ENCODE peak calls at places on chromosomes 2 and 18, in eight cellular contexts. K is foreskin fibroblast, S is prostate gland, Y is stomach, F is upper lobe of left lung, V is mammary epithelial cell, Q is HepG2, D is GM12865. L is an unnamed sample.

GRCh38 chr18:62368100-62368499 is 43.0 kb downstream of the TNFRSF11A start:
- DNase-seq in K (no peak), S (no peak), Y (no peak), F (no peak), V (no peak), Q (no peak), D (peak; percentile 47), L (no peak)

GRCh38 chr2:231292472-231293134 is 94.2 kb downstream of the ARMC9 start:
- DNase-seq in K (no peak), S (no peak), Y (no peak), F (no peak), V (no peak), Q (no peak), D (no peak), L (no peak)

GRCh38 chr2:161239416-161240109 is 68.7 kb upstream of the PSMD14 start:
- DNase-seq in K (no peak), S (no peak), Y (no peak), F (peak; percentile 60), V (no peak), Q (no peak), D (no peak), L (no peak)

GRCh38 chr2:189506514-189506976 is 65.3 kb downstream of the WDR75 start:
- DNase-seq in K (no peak), S (no peak), Y (peak; percentile 31), F (no peak), V (peak; percentile 9), Q (peak; percentile 87), D (no peak), L (no peak)

GRCh38 chr2:96427917-96428316 is 77.2 kb downstream of the NEURL3 start:
- DNase-seq in K (peak; percentile 65), S (no peak), Y (no peak), F (no peak), V (peak; percentile 96), Q (peak; percentile 72), D (no peak), L (no peak)

GRCh38 chr2:30666307-30666874 is 140.9 kb downstream of the CAPN13 start:
- DNase-seq in K (peak; percentile 98), S (no peak), Y (no peak), F (no peak), V (peak; percentile 94), Q (peak; percentile 70), D (peak; percentile 65), L (peak; percentile 73)

GRCh38 chr2:68320118-68320641 is 431 bp upstream of the CNRIP1 start:
- DNase-seq in K (peak; percentile 31), S (no peak), Y (no peak), F (no peak), V (peak; percentile 32), Q (no peak), D (no peak), L (no peak)

GRCh38 chr2:188324067-188324466 is 32.4 kb downstream of the GULP1 start:
- DNase-seq in K (peak; percentile 36), S (no peak), Y (no peak), F (no peak), V (no peak), Q (no peak), D (no peak), L (no peak)

GRCh38 chr18:26710460-26711096 is 154.9 kb downstream of the AQP4 start:
- DNase-seq in K (no peak), S (no peak), Y (no peak), F (no peak), V (no peak), Q (no peak), D (peak; percentile 84), L (no peak)

GRCh38 chr18:48707636-48708296 is 168.9 kb downstream of the CTIF start:
- DNase-seq in K (no peak), S (no peak), Y (no peak), F (no peak), V (no peak), Q (no peak), D (no peak), L (no peak)

GRCh38 chr18:63025251-63025710 is 294.3 kb downstream of the BCL2 start:
- DNase-seq in K (peak; percentile 3), S (peak; percentile 17), Y (no peak), F (no peak), V (peak; percentile 3), Q (no peak), D (no peak), L (no peak)

GRCh38 chr2:230908094-230908594 is 16.9 kb downstream of the GPR55 start:
- DNase-seq in K (no peak), S (no peak), Y (peak; percentile 22), F (no peak), V (no peak), Q (no peak), D (no peak), L (no peak)

GRCh38 chr2:198807131-198807530 is 650.6 kb downstream of the SATB2 start:
- DNase-seq in K (peak; percentile 20), S (no peak), Y (no peak), F (no peak), V (no peak), Q (no peak), D (no peak), L (no peak)

GRCh38 chr2:96175951-96176350 is 30.7 kb upstream of the DUSP2 start:
- DNase-seq in K (peak; percentile 78), S (no peak), Y (no peak), F (no peak), V (peak; percentile 30), Q (no peak), D (peak; percentile 57), L (no peak)

GRCh38 chr2:48414196-48414595 is 115.8 kb upstream of the STON1 start:
- DNase-seq in K (no peak), S (no peak), Y (no peak), F (no peak), V (no peak), Q (no peak), D (no peak), L (no peak)

GRCh38 chr2:133266926-133267590 is 301.2 kb downstream of the NCKAP5 start:
- DNase-seq in K (peak; percentile 10), S (no peak), Y (no peak), F (no peak), V (peak; percentile 1), Q (no peak), D (no peak), L (no peak)

GRCh38 chr2:231464576-231465540 is 574 bp upstream of the NCL start:
- DNase-seq in K (peak; percentile 99), S (peak; percentile 99), Y (peak; percentile 99), F (peak; percentile 100), V (no peak), Q (peak; percentile 30), D (peak; percentile 99), L (no peak)

GRCh38 chr2:6877402-6878305 is at the start of gene RSAD2:
- DNase-seq in K (peak; percentile 25), S (peak; percentile 28), Y (peak; percentile 40), F (no peak), V (peak; percentile 71), Q (peak; percentile 31), D (peak; percentile 16), L (no peak)
- H3K4me3 ChIP-seq in K (peak within 1 kb of the TSS; percentile 29), S (peak within 1 kb of the TSS; percentile 20), Y (peak within 1 kb of the TSS; percentile 54), F (peak within 1 kb of the TSS; percentile 50), V (peak within 1 kb of the TSS; percentile 17), Q (peak within 1 kb of the TSS; percentile 33), D (no peak within 1 kb of the TSS), L (peak within 1 kb of the TSS; percentile 47)

GRCh38 chr2:207274541-207274940 is 108.8 kb upstream of the KLF7 start:
- DNase-seq in K (no peak), S (no peak), Y (no peak), F (no peak), V (no peak), Q (no peak), D (no peak), L (no peak)
- H3K4me3 ChIP-seq in K (no peak overlapping the region), S (no peak overlapping the region), Y (no peak overlapping the region), F (no peak overlapping the region), V (no peak overlapping the region), Q (no peak overlapping the region), D (no peak overlapping the region), L (no peak overlapping the region)

GRCh38 chr2:16640867-16641266 is 24.8 kb downstream of the CYRIA start:
- DNase-seq in K (no peak), S (no peak), Y (no peak), F (no peak), V (no peak), Q (no peak), D (no peak), L (no peak)

GRCh38 chr2:16640024-16640423 is 25.6 kb downstream of the CYRIA start:
- DNase-seq in K (no peak), S (no peak), Y (no peak), F (peak; percentile 42), V (no peak), Q (no peak), D (no peak), L (no peak)

GRCh38 chr2:16638941-16639340 is 26.7 kb downstream of the CYRIA start:
- DNase-seq in K (no peak), S (no peak), Y (no peak), F (no peak), V (no peak), Q (no peak), D (no peak), L (no peak)

GRCh38 chr2:16641509-16641908 is 24.1 kb downstream of the CYRIA start:
- DNase-seq in K (no peak), S (no peak), Y (no peak), F (no peak), V (no peak), Q (no peak), D (no peak), L (no peak)

DNA sequence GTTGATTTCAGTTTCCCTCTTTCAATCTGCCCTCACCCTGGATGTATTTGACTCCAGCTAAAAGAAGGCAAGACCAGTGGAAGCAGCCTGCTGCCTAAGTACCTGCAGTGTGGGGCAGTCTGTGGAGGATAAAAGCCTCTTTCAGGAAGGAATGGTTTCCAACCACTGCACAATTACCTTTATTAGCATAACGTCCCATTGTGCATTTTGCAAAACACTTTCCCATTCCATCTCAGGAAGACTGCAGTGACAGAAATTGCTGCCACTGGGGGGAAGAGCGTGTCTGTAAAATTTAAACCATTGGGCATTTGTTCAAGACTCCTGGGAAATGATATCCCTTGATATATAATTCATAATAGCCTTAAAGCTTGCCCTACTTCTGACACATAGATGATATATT is 26.2 kb downstream of the CYRIA start:
- DNase-seq in K (no peak), S (no peak), Y (no peak), F (no peak), V (no peak), Q (no peak), D (no peak), L (no peak)
- H3K4me3 ChIP-seq in K (no peak overlapping the region), S (no peak overlapping the region), Y (no peak overlapping the region), F (no peak overlapping the region), V (no peak overlapping the region), Q (no peak overlapping the region), D (no peak overlapping the region), L (no peak overlapping the region)

DNA sequence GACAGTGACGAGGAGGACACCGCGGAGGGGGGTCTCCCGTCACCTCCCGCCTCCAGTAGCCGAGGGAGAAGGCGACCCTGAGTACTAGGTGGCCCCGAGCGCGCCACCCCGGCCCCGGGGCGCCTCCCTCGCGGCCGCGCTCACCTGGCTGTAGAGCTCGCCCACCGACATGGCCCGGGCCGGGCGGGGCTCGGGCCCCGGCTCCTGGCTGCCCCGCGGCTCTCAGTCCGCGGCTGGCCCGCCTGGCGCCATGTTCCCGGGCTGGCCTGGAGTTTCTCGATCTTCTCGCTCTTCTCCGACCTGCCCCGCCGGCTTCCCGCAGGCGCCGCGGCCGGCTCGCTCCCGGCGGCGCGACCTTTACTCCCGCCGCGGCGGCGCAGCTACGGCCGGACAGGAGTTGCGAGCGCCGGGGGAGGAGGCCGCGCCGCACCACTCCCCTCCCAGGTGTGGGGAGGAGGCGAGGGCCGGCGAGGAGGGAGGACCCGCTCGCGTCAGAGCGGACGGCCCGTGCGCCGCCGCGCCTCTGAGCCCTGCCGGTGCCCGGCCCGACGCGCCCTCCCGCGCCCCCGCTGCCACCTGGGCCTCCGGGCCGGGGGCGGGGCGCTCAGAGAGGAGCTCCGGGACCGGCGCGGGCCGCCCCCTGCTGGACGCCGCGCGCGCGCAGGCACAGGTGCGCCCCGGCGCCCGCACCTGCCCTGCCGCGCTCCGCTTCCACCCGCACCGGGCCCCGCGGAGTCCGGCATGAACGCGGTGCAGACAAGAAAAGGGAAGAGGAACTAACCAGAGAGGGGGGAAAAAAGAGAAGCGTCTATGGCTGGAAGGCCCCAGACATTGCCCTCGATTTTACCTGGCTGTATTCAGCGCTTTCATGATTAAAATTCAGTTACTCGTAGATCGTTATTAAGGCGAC is at the start of gene MYO5B:
- DNase-seq in K (peak; percentile 23), S (peak; percentile 79), Y (peak; percentile 91), F (peak; percentile 95), V (peak; percentile 89), Q (peak; percentile 63), D (peak; percentile 57), L (peak; percentile 34)
- H3K4me3 ChIP-seq in K (no peak within 1 kb of the TSS), S (peak within 1 kb of the TSS; percentile 76), Y (peak within 1 kb of the TSS; percentile 60), F (peak within 1 kb of the TSS; percentile 68), V (peak within 1 kb of the TSS; percentile 57), Q (peak within 1 kb of the TSS; percentile 83), D (peak within 1 kb of the TSS; percentile 43), L (peak within 1 kb of the TSS; percentile 55)